ENCODE peak calls at places on chromosomes 1 and 21, in four cellular contexts. One of them, this sample, is unnamed.

GRCh38 chr1:54742262-54742661 is 22.1 kb downstream of the PARS2 start:
- DNase-seq in AG09309: no peak
- DNase-seq in heart right ventricle: peak; percentile 13
- DNase-seq in ovary: no peak
- DNase-seq in this sample: peak; percentile 50

GRCh38 chr1:180994262-180994661 is 28.4 kb downstream of the STX6 start:
- DNase-seq in AG09309: no peak
- DNase-seq in heart right ventricle: no peak
- DNase-seq in ovary: no peak
- DNase-seq in this sample: peak; percentile 16

GRCh38 chr1:240801445-240801844 is 189.5 kb upstream of the GREM2 start:
- DNase-seq in AG09309: no peak
- DNase-seq in heart right ventricle: no peak
- DNase-seq in ovary: no peak
- DNase-seq in this sample: peak; percentile 29

GRCh38 chr21:42003051-42003461 is 7.1 kb downstream of the ZBTB21 start:
- DNase-seq in AG09309: no peak
- DNase-seq in heart right ventricle: no peak
- DNase-seq in ovary: no peak
- DNase-seq in this sample: no peak

GRCh38 chr1:43454270-43455011 is 710 bp upstream of the HYI start:
- DNase-seq in AG09309: peak; percentile 46
- DNase-seq in heart right ventricle: peak; percentile 80
- DNase-seq in ovary: peak; percentile 71
- DNase-seq in this sample: peak; percentile 93

GRCh38 chr1:63463248-63463647 is 59.8 kb downstream of the ITGB3BP start:
- DNase-seq in AG09309: no peak
- DNase-seq in heart right ventricle: no peak
- DNase-seq in ovary: no peak
- DNase-seq in this sample: peak; percentile 76

GRCh38 chr1:150566589-150567340 is 12.6 kb downstream of the MCL1 start:
- DNase-seq in AG09309: no peak
- DNase-seq in heart right ventricle: no peak
- DNase-seq in ovary: no peak
- DNase-seq in this sample: peak; percentile 14

GRCh38 chr1:86757272-86757984 is 53.1 kb downstream of the SH3GLB1 start:
- DNase-seq in AG09309: peak; percentile 60
- DNase-seq in heart right ventricle: no peak
- DNase-seq in ovary: no peak
- DNase-seq in this sample: no peak

GRCh38 chr1:227754958-227755357 is 19.7 kb downstream of the SNAP47 start:
- DNase-seq in AG09309: no peak
- DNase-seq in heart right ventricle: no peak
- DNase-seq in ovary: no peak
- DNase-seq in this sample: no peak

GRCh38 chr1:5456090-5456789 is 536.0 kb downstream of the NPHP4 start:
- DNase-seq in AG09309: no peak
- DNase-seq in heart right ventricle: no peak
- DNase-seq in ovary: no peak
- DNase-seq in this sample: no peak

GRCh38 chr21:44574457-44575306 is 1.2 kb downstream of the KRTAP10-4 start:
- DNase-seq in AG09309: no peak
- DNase-seq in heart right ventricle: no peak
- DNase-seq in ovary: no peak
- DNase-seq in this sample: no peak

GRCh38 chr1:7810395-7810794 is 26.3 kb downstream of the PER3 start:
- DNase-seq in AG09309: peak; percentile 35
- DNase-seq in heart right ventricle: no peak
- DNase-seq in ovary: no peak
- DNase-seq in this sample: peak; percentile 91

GRCh38 chr1:228287541-228288425 is 79.9 kb downstream of the OBSCN start:
- DNase-seq in AG09309: no peak
- DNase-seq in heart right ventricle: no peak
- DNase-seq in ovary: peak; percentile 28
- DNase-seq in this sample: no peak

GRCh38 chr21:32336711-32337110 is 38.1 kb downstream of the MRAP start:
- DNase-seq in AG09309: no peak
- DNase-seq in heart right ventricle: no peak
- DNase-seq in ovary: no peak
- DNase-seq in this sample: peak; percentile 73

GRCh38 chr21:45579383-45580180 is 37.3 kb upstream of the SLC19A1 start:
- DNase-seq in AG09309: no peak
- DNase-seq in heart right ventricle: no peak
- DNase-seq in ovary: no peak
- DNase-seq in this sample: no peak

GRCh38 chr1:233520510-233521191 is 93.3 kb upstream of the KCNK1 start:
- DNase-seq in AG09309: no peak
- DNase-seq in heart right ventricle: no peak
- DNase-seq in ovary: no peak
- DNase-seq in this sample: no peak

GRCh38 chr1:22582670-22583635 is 19.7 kb downstream of the EPHA8 start:
- DNase-seq in AG09309: no peak
- DNase-seq in heart right ventricle: peak; percentile 31
- DNase-seq in ovary: peak; percentile 59
- DNase-seq in this sample: no peak

GRCh38 chr1:33349081-33349759 is 28.3 kb upstream of the A3GALT2 start:
- DNase-seq in AG09309: no peak
- DNase-seq in heart right ventricle: no peak
- DNase-seq in ovary: peak; percentile 78
- DNase-seq in this sample: peak; percentile 62

GRCh38 chr1:30982937-30983336 is 74.4 kb upstream of the SDC3 start:
- DNase-seq in AG09309: no peak
- DNase-seq in heart right ventricle: no peak
- DNase-seq in ovary: no peak
- DNase-seq in this sample: peak; percentile 74
- TF ChIP-seq CTCF in AG09309: peak; percentile 20
- TF ChIP-seq CTCF in heart right ventricle: no peak
- TF ChIP-seq CTCF in ovary: no peak
- TF ChIP-seq CTCF in this sample: peak; percentile 60

DNA sequence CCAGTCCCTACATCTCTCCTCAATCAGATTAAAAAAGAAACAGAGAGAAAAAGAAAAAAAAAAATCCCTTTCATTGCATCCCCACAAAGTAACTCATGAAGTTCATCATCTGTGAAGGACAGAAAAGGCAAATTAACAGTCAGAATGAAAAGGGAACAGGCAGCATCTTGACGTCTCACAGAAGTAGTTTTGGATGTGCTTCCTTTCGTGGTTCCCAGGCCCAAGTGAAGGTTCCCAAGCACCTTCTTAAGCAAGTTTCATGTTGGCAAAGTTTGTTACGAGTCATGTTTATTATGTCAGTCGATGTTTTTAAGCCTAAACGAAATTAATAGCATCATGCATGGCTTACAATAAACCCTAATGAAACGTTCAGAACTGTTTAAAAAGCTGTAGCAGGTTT is 475.2 kb downstream of the SETD4 start:
- DNase-seq in AG09309: no peak
- DNase-seq in heart right ventricle: no peak
- DNase-seq in ovary: no peak
- DNase-seq in this sample: no peak
- H3K4me3 ChIP-seq in AG09309: no peak overlapping the region
- H3K4me3 ChIP-seq in heart right ventricle: no peak overlapping the region
- H3K4me3 ChIP-seq in ovary: no peak overlapping the region
- H3K4me3 ChIP-seq in this sample: no peak overlapping the region

DNA sequence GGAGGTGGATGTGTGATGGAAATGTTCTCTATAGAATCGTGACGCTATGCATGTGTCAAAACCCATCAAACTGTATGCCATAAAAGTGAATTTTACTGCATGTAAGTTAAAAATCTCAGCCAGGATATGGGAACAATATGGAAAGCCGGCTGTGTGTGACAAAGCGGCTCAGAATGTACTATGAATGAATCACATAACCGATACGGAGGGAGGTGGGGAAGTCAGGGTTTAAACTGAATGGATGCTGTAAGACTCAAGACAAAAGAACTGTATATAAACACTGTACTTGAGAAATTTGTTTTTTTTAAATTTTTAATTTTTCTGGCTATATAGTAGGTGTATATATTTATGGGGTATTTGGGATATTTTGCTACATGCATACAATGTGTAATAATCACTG is 111.6 kb upstream of the PDE4B start:
- DNase-seq in AG09309: no peak
- DNase-seq in heart right ventricle: no peak
- DNase-seq in ovary: no peak
- DNase-seq in this sample: peak; percentile 33
- TF ChIP-seq CTCF in AG09309: no peak
- TF ChIP-seq CTCF in heart right ventricle: no peak
- TF ChIP-seq CTCF in ovary: no peak
- TF ChIP-seq CTCF in this sample: no peak

DNA sequence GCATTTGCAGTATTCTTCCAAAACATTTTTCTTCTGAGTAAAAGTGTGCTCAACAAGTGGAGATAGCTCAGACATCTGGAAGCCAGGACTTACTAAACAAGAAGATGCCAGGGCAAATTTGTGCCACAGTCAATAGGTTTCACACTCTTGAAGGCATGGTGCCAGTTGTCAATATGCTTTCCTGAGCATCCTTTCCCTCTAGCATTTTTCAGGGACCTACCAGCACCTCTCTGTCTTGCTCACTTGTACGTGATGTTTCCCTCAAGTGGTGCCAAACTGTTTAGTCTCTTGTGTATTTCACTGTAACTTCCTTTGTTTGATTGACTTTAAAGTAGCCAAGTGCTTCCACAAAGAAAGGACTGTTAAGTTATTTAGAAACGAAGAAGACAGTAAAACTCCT is 194.0 kb upstream of the SGIP1 start:
- DNase-seq in AG09309: no peak
- DNase-seq in heart right ventricle: no peak
- DNase-seq in ovary: no peak
- DNase-seq in this sample: no peak
- H3K4me3 ChIP-seq in AG09309: no peak overlapping the region
- H3K4me3 ChIP-seq in heart right ventricle: no peak overlapping the region
- H3K4me3 ChIP-seq in ovary: no peak overlapping the region
- H3K4me3 ChIP-seq in this sample: no peak overlapping the region

GRCh38 chr1:40770296-40771070 is 13.1 kb upstream of the KCNQ4 start:
- DNase-seq in AG09309: no peak
- DNase-seq in heart right ventricle: no peak
- DNase-seq in ovary: no peak
- DNase-seq in this sample: no peak
- TF ChIP-seq CTCF in AG09309: no peak
- TF ChIP-seq CTCF in heart right ventricle: no peak
- TF ChIP-seq CTCF in ovary: no peak
- TF ChIP-seq CTCF in this sample: peak; percentile 12

DNA sequence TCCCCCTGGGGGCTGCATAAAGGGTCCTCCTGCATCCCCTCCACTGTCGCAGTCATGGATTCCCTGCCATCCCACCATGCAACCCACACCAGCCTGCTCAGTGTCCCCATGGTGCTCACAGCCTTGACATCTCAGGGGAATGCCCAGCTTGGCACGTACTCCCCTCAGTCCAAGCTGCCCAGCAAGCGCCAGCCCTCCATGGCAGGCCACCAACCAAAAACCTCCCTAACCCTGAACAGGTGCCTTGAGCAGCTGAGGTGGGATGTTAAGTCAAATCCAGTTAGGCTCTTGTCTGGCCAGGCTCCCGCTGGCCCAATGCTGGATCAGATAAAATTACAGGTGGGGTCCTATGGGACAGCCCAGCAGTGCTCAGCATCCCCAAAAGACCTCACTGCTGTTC is 341 bp downstream of the VTCN1 start:
- DNase-seq in AG09309: no peak
- DNase-seq in heart right ventricle: no peak
- DNase-seq in ovary: no peak
- DNase-seq in this sample: no peak
- H3K4me3 ChIP-seq in AG09309: no peak overlapping the region
- H3K4me3 ChIP-seq in heart right ventricle: no peak overlapping the region
- H3K4me3 ChIP-seq in ovary: no peak overlapping the region
- H3K4me3 ChIP-seq in this sample: no peak overlapping the region

GRCh38 chr1:94234615-94235014 is 2.8 kb downstream of the ARHGAP29 start:
- DNase-seq in AG09309: no peak
- DNase-seq in heart right ventricle: no peak
- DNase-seq in ovary: no peak
- DNase-seq in this sample: no peak
- TF ChIP-seq CTCF in AG09309: no peak
- TF ChIP-seq CTCF in heart right ventricle: no peak
- TF ChIP-seq CTCF in ovary: no peak
- TF ChIP-seq CTCF in this sample: no peak

GRCh38 chr1:975896-976683 is 5.8 kb downstream of the PERM1 start:
- DNase-seq in AG09309: no peak
- DNase-seq in heart right ventricle: no peak
- DNase-seq in ovary: peak; percentile 71
- DNase-seq in this sample: peak; percentile 42
- H3K4me3 ChIP-seq in AG09309: no peak overlapping the region
- H3K4me3 ChIP-seq in heart right ventricle: no peak overlapping the region
- H3K4me3 ChIP-seq in ovary: peak overlapping the region; percentile 32
- H3K4me3 ChIP-seq in this sample: no peak overlapping the region

DNA sequence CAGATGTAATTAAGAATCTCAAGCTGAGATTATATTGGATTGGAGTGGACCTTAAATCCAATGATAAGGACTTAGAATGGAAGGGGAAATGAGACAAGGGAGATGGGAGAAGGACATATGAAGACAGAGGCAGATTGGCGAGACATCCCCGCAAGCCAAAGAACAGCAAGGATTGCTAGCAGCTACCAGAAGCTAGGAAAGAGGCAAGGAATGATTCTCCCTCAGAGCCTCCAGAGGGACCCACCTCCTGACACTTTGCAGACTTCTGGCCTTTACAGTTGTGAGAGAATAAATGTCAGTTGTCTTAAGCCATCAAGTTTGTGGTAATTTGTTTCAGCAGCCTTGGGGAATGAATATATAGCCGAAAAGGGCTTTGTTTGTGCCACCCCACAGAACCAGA is 20.7 kb downstream of the METTL13 start:
- DNase-seq in AG09309: no peak
- DNase-seq in heart right ventricle: no peak
- DNase-seq in ovary: no peak
- DNase-seq in this sample: no peak
- TF ChIP-seq CTCF in AG09309: no peak
- TF ChIP-seq CTCF in heart right ventricle: no peak
- TF ChIP-seq CTCF in ovary: no peak
- TF ChIP-seq CTCF in this sample: no peak